ENCODE peak calls at places on chromosome 6, in four cellular contexts. E, N, B and K are unnamed samples.

GRCh38 chr6:136945626-136946235 is 23.6 kb downstream of the SLC35D3 start:
- DNase-seq in E (no peak), N (no peak), B (no peak), K (no peak)

GRCh38 chr6:134453792-134454510 is 136.0 kb upstream of the SGK1 start:
- DNase-seq in E (no peak), N (peak; percentile 70), B (no peak), K (peak; percentile 29)

GRCh38 chr6:64280569-64280968 is 645.0 kb downstream of the PHF3 start:
- DNase-seq in E (no peak), N (peak; percentile 42), B (peak; percentile 65), K (no peak)

GRCh38 chr6:85917522-85917921 is 274.8 kb upstream of the SYNCRIP start:
- DNase-seq in E (no peak), N (no peak), B (no peak), K (no peak)

GRCh38 chr6:155493694-155494143 is 38.1 kb upstream of the NOX3 start:
- DNase-seq in E (no peak), N (peak; percentile 91), B (peak; percentile 100), K (peak; percentile 62)

GRCh38 chr6:14450133-14451040 is 332.8 kb downstream of the CD83 start:
- DNase-seq in E (no peak), N (no peak), B (peak; percentile 21), K (no peak)

GRCh38 chr6:129635396-129636164 is 74.4 kb downstream of the ARHGAP18 start:
- DNase-seq in E (no peak), N (no peak), B (peak; percentile 81), K (no peak)

GRCh38 chr6:118697554-118697953 is 46.2 kb upstream of the CEP85L start:
- DNase-seq in E (no peak), N (no peak), B (no peak), K (no peak)

GRCh38 chr6:50353603-50354002 is 303.9 kb upstream of the DEFB112 start:
- DNase-seq in E (peak; percentile 45), N (peak; percentile 47), B (no peak), K (no peak)

GRCh38 chr6:44115866-44116265 is 11.4 kb downstream of the MRPL14 start:
- DNase-seq in E (no peak), N (peak; percentile 57), B (peak; percentile 37), K (peak; percentile 83)

GRCh38 chr6:168132531-168133184 is 53.6 kb upstream of the FRMD1 start:
- DNase-seq in E (peak; percentile 85), N (peak; percentile 91), B (peak; percentile 80), K (peak; percentile 60)

GRCh38 chr6:42969431-42969830 is 8.9 kb downstream of the GNMT start:
- DNase-seq in E (no peak), N (peak; percentile 48), B (no peak), K (no peak)

GRCh38 chr6:94478178-94479140 is 1059.1 kb upstream of the EPHA7 start:
- DNase-seq in E (no peak), N (no peak), B (no peak), K (no peak)

GRCh38 chr6:20492099-20492498 is 42.2 kb upstream of the CDKAL1 start:
- DNase-seq in E (no peak), N (no peak), B (no peak), K (no peak)

GRCh38 chr6:156699017-156699421 is 78.2 kb upstream of the ARID1B start:
- DNase-seq in E (no peak), N (no peak), B (peak; percentile 91), K (peak; percentile 11)

GRCh38 chr6:156519940-156520339 is 257.2 kb upstream of the ARID1B start:
- DNase-seq in E (no peak), N (no peak), B (no peak), K (no peak)

GRCh38 chr6:165345700-165346099 is 36.3 kb upstream of the C6orf118 start:
- DNase-seq in E (no peak), N (no peak), B (no peak), K (no peak)

GRCh38 chr6:17988422-17988944 is 1.0 kb upstream of the KIF13A start:
- DNase-seq in E (no peak), N (no peak), B (no peak), K (no peak)

GRCh38 chr6:67880939-67881705 is 754.0 kb upstream of the ADGRB3 start:
- DNase-seq in E (no peak), N (no peak), B (no peak), K (no peak)

GRCh38 chr6:158158748-158159147 is 9.3 kb downstream of the SERAC1 start:
- DNase-seq in E (no peak), N (no peak), B (peak; percentile 62), K (peak; percentile 4)

GRCh38 chr6:137570307-137570832 is 76.2 kb upstream of the OLIG3 start:
- DNase-seq in E (no peak), N (no peak), B (no peak), K (no peak)

GRCh38 chr6:25311251-25311910 is 32.2 kb downstream of the CARMIL1 start:
- DNase-seq in E (no peak), N (peak; percentile 63), B (peak; percentile 62), K (no peak)

GRCh38 chr6:166026586-166027126 is 141.0 kb downstream of the TBXT start:
- DNase-seq in E (no peak), N (no peak), B (no peak), K (no peak)

GRCh38 chr6:72699142-72699541 is 77.3 kb downstream of the KCNQ5 start:
- DNase-seq in E (no peak), N (no peak), B (no peak), K (no peak)

GRCh38 chr6:56593801-56594318 is 48.8 kb downstream of the DST start:
- DNase-seq in E (no peak), N (no peak), B (peak; percentile 57), K (peak; percentile 26)

GRCh38 chr6:167588181-167588919 is 238.4 kb upstream of the AFDN start:
- DNase-seq in E (no peak), N (no peak), B (no peak), K (no peak)

GRCh38 chr6:134007077-134007476 is 45.3 kb downstream of the SLC2A12 start:
- DNase-seq in E (no peak), N (no peak), B (no peak), K (no peak)

GRCh38 chr6:74075323-74075722 is 379.3 kb downstream of the CD109 start:
- DNase-seq in E (no peak), N (peak; percentile 10), B (peak; percentile 26), K (no peak)

GRCh38 chr6:119445666-119446622 is 96.4 kb upstream of the MAN1A1 start:
- DNase-seq in E (no peak), N (peak; percentile 53), B (peak; percentile 68), K (peak; percentile 88)

GRCh38 chr6:158124288-158124687 is 43.8 kb downstream of the SERAC1 start:
- DNase-seq in E (no peak), N (no peak), B (no peak), K (no peak)

GRCh38 chr6:27617700-27618689 is 145.1 kb upstream of the ZNF184 start:
- DNase-seq in E (peak; percentile 61), N (peak; percentile 90), B (peak; percentile 9), K (peak; percentile 55)

GRCh38 chr6:49939993-49940498 is 23.9 kb downstream of the DEFB114 start:
- DNase-seq in E (no peak), N (peak; percentile 89), B (no peak), K (no peak)

GRCh38 chr6:20866940-20867630 is 332.8 kb downstream of the CDKAL1 start:
- DNase-seq in E (no peak), N (no peak), B (peak; percentile 68), K (no peak)

GRCh38 chr6:125797120-125797933 is 6.6 kb downstream of the NCOA7 start:
- DNase-seq in E (no peak), N (no peak), B (no peak), K (no peak)

GRCh38 chr6:6315660-6316059 is 4.8 kb downstream of the F13A1 start:
- DNase-seq in E (peak; percentile 57), N (peak; percentile 70), B (peak; percentile 11), K (peak; percentile 73)

GRCh38 chr6:164753517-164753916 is 555.9 kb downstream of the C6orf118 start:
- DNase-seq in E (no peak), N (no peak), B (no peak), K (no peak)

GRCh38 chr6:82365011-82365751 is 1.6 kb downstream of the TPBG start:
- DNase-seq in E (peak; percentile 67), N (peak; percentile 77), B (peak; percentile 35), K (peak; percentile 77)

GRCh38 chr6:141309295-141309694 is 823.4 kb upstream of the GJE1 start:
- DNase-seq in E (no peak), N (peak; percentile 62), B (no peak), K (no peak)
- H2BK5ac ChIP-seq in E (no peak overlapping the region), N (no peak overlapping the region), B (no peak overlapping the region), K (no peak overlapping the region)

GRCh38 chr6:93369586-93370134 is 49.7 kb downstream of the EPHA7 start:
- DNase-seq in E (no peak), N (no peak), B (no peak), K (no peak)

DNA sequence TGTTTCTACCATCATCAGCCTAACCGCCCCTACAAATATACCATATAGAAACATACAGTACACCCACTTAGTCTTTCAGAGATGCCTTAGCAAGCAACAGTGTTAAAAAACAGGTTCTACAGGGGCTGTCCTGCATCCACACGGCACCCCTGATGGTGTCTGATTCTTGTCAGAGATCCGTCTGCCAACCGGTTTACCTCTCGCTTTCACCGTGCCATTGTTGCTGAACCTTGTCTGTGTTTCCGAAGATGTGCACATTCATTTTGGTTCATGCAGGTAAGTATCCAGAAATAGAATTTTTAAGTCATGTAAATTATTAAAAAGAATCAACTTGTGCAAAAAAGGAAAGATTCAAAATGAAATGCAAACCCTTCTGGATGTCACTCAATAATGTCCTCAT is 52.9 kb downstream of the EPHA7 start:
- DNase-seq in E (no peak), N (no peak), B (no peak), K (no peak)
- H2BK5ac ChIP-seq in E (no peak overlapping the region), N (no peak overlapping the region), B (no peak overlapping the region), K (no peak overlapping the region)

GRCh38 chr6:38319259-38320255 is 320.2 kb downstream of the BTBD9 start:
- DNase-seq in E (peak; percentile 34), N (peak; percentile 33), B (peak; percentile 9), K (peak; percentile 28)
- H2BK5ac ChIP-seq in E (no peak overlapping the region), N (no peak overlapping the region), B (no peak overlapping the region), K (no peak overlapping the region)

GRCh38 chr6:40352006-40352405 is 235.2 kb downstream of the LRFN2 start:
- DNase-seq in E (no peak), N (no peak), B (no peak), K (no peak)

GRCh38 chr6:40349092-40349491 is 238.1 kb downstream of the LRFN2 start:
- DNase-seq in E (peak; percentile 27), N (peak; percentile 49), B (no peak), K (no peak)

GRCh38 chr6:40349566-40350192 is 237.5 kb downstream of the LRFN2 start:
- DNase-seq in E (peak; percentile 24), N (no peak), B (no peak), K (no peak)

GRCh38 chr6:40350942-40351217 is 236.3 kb downstream of the LRFN2 start:
- DNase-seq in E (no peak), N (no peak), B (no peak), K (no peak)

DNA sequence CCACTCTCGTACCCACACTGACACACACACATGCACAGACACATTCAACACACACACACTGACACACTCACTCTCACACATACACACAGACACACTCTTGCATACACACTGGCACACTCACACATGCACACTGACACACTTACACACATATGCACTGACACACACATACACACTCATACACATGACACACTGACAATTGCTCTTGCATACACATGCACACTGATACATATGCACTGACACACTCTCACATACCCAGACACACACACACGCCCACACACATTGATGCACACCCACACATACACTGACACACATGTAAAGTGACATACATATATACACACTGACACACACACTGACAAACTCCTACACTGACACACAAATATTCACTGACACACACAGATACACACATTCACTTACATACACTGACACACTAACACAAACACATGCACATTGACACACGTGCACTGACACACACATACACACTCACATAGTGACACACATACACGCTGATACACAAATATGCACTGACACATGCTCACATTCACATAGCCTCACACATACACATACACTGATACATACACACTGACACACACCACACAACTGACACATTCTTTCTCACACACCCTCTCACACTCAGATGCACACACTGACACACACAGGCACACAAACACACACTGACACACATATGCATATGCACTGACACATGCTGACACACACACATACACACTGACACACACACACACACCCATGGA is 236.8 kb downstream of the LRFN2 start:
- DNase-seq in E (no peak), N (no peak), B (no peak), K (no peak)
- H2BK5ac ChIP-seq in E (no peak overlapping the region), N (no peak overlapping the region), B (peak overlapping the region; percentile 50), K (no peak overlapping the region)